ENCODE peak calls at places on chromosomes 5 and 9, in four cellular contexts. L is mesothelial cell of epicardium, K is Peyer's patch, T is ascending aorta. V is an unnamed sample.
A peak's percentile ranks its signal among the peaks of the same experiment; 100 is the strongest.

GRCh38 chr5:140174472-140175366 is at the start of gene CYSTM1:
- DNase-seq in L (peak; percentile 98), K (peak; percentile 99), T (peak; percentile 98), V (peak; percentile 99)

GRCh38 chr5:55149396-55149795 is 10.6 kb upstream of the GPX8 start:
- DNase-seq in L (no peak), K (no peak), T (no peak), V (no peak)

GRCh38 chr9:136595245-136596218 is 49.7 kb upstream of the NOTCH1 start:
- DNase-seq in L (no peak), K (no peak), T (no peak), V (no peak)

GRCh38 chr5:152556779-152557178 is 151.7 kb upstream of the NMUR2 start:
- DNase-seq in L (no peak), K (no peak), T (no peak), V (no peak)

GRCh38 chr5:113204525-113205161 is 228.0 kb downstream of the DCP2 start:
- DNase-seq in L (no peak), K (peak; percentile 57), T (no peak), V (no peak)

GRCh38 chr9:92094655-92095054 is 20.6 kb downstream of the SPTLC1 start:
- DNase-seq in L (no peak), K (no peak), T (no peak), V (no peak)

GRCh38 chr9:125906144-125906543 is 159.0 kb downstream of the PBX3 start:
- DNase-seq in L (no peak), K (no peak), T (no peak), V (no peak)

GRCh38 chr5:6804766-6805165 is 91.5 kb downstream of the TENT4A start:
- DNase-seq in L (no peak), K (no peak), T (no peak), V (no peak)

GRCh38 chr9:81787747-81788632 is 98.6 kb upstream of the TLE1 start:
- DNase-seq in L (no peak), K (no peak), T (peak; percentile 80), V (no peak)

GRCh38 chr5:84017704-84018240 is 297.1 kb upstream of the HAPLN1 start:
- DNase-seq in L (no peak), K (no peak), T (no peak), V (no peak)

GRCh38 chr9:15370496-15371464 is 51.9 kb upstream of the SNAPC3 start:
- DNase-seq in L (no peak), K (no peak), T (no peak), V (no peak)

GRCh38 chr5:168269950-168270349 is 21.5 kb upstream of the WWC1 start:
- DNase-seq in L (no peak), K (no peak), T (no peak), V (no peak)

GRCh38 chr5:175384724-175385552 is 59.0 kb downstream of the DRD1 start:
- DNase-seq in L (no peak), K (no peak), T (no peak), V (no peak)

GRCh38 chr9:93254806-93255519 is 71.0 kb downstream of the WNK2 start:
- DNase-seq in L (no peak), K (peak; percentile 31), T (peak; percentile 52), V (peak; percentile 18)

GRCh38 chr9:92292338-92293074 is 991 bp downstream of the IARS1 start:
- DNase-seq in L (no peak), K (no peak), T (no peak), V (no peak)

GRCh38 chr9:106880863-106881262 is 17.9 kb downstream of the ZNF462 start:
- DNase-seq in L (no peak), K (no peak), T (no peak), V (no peak)

GRCh38 chr9:132886358-132886725 is 7.6 kb downstream of the SPACA9 start:
- DNase-seq in L (no peak), K (no peak), T (no peak), V (no peak)

GRCh38 chr5:1707467-1707866 is 92.2 kb downstream of the MRPL36 start:
- DNase-seq in L (no peak), K (no peak), T (no peak), V (no peak)

GRCh38 chr5:171893290-171893890 is 107.8 kb downstream of the SMIM23 start:
- DNase-seq in L (no peak), K (no peak), T (no peak), V (no peak)

GRCh38 chr5:157485811-157486739 is 26.1 kb downstream of the NIPAL4 start:
- DNase-seq in L (no peak), K (peak; percentile 88), T (no peak), V (no peak)

GRCh38 chr5:147901555-147901954 is 4.8 kb downstream of the C5orf46 start:
- DNase-seq in L (no peak), K (no peak), T (peak; percentile 73), V (no peak)

GRCh38 chr5:132456553-132457361 is 33.8 kb downstream of the IRF1 start:
- DNase-seq in L (no peak), K (peak; percentile 93), T (peak; percentile 87), V (peak; percentile 62)

GRCh38 chr5:78985407-78986223 is 505 bp upstream of the ARSB start:
- DNase-seq in L (no peak), K (peak; percentile 72), T (peak; percentile 71), V (peak; percentile 49)

GRCh38 chr9:79559501-79560181 is 12.1 kb upstream of the TLE4 start:
- DNase-seq in L (no peak), K (no peak), T (no peak), V (no peak)

GRCh38 chr5:11527994-11528393 is 376.3 kb downstream of the CTNND2 start:
- DNase-seq in L (no peak), K (no peak), T (no peak), V (no peak)

GRCh38 chr5:32754251-32754650 is 43.1 kb downstream of the NPR3 start:
- DNase-seq in L (no peak), K (no peak), T (no peak), V (no peak)

GRCh38 chr5:32753051-32753450 is 41.9 kb downstream of the NPR3 start:
- DNase-seq in L (no peak), K (no peak), T (no peak), V (no peak)

GRCh38 chr5:32753765-32754164 is 42.6 kb downstream of the NPR3 start:
- DNase-seq in L (no peak), K (no peak), T (no peak), V (no peak)
- TF ChIP-seq CTCF in L (no peak), K (no peak), T (no peak), V (no peak)

DNA sequence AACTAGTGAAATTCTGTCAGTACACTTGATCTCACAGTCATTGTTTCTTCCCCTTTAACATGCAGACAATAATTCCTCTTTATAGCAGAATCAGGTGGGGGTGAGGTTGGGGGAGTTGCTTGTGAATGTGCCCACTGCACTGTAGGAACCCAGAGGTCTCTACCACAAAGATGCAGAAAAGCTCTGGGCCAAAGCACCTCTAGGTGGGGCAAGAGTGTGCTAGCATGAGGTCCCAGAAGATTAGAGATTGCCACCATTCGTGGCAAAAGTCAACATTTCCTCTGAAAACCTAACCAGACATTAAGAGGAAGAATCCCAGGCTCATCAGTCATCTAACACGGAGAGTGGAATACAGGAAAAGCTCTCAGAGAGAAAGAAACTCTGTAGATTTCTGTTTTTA is 74.5 kb downstream of the PTCD2 start:
- DNase-seq in L (no peak), K (no peak), T (no peak), V (no peak)
- TF ChIP-seq CTCF in L (no peak), K (peak; percentile 8), T (no peak), V (peak; percentile 3)

GRCh38 chr5:135569755-135570452 is 8.9 kb downstream of the CXCL14 start:
- DNase-seq in L (no peak), K (peak; percentile 50), T (no peak), V (peak; percentile 45)
- TF ChIP-seq CTCF in L (no peak), K (peak; percentile 9), T (peak; percentile 10), V (peak; percentile 25)

GRCh38 chr9:75089369-75089766 is 1.1 kb downstream of the OSTF1 start:
- DNase-seq in L (no peak), K (no peak), T (no peak), V (no peak)
- TF ChIP-seq CTCF in L (no peak), K (no peak), T (no peak), V (no peak)

DNA sequence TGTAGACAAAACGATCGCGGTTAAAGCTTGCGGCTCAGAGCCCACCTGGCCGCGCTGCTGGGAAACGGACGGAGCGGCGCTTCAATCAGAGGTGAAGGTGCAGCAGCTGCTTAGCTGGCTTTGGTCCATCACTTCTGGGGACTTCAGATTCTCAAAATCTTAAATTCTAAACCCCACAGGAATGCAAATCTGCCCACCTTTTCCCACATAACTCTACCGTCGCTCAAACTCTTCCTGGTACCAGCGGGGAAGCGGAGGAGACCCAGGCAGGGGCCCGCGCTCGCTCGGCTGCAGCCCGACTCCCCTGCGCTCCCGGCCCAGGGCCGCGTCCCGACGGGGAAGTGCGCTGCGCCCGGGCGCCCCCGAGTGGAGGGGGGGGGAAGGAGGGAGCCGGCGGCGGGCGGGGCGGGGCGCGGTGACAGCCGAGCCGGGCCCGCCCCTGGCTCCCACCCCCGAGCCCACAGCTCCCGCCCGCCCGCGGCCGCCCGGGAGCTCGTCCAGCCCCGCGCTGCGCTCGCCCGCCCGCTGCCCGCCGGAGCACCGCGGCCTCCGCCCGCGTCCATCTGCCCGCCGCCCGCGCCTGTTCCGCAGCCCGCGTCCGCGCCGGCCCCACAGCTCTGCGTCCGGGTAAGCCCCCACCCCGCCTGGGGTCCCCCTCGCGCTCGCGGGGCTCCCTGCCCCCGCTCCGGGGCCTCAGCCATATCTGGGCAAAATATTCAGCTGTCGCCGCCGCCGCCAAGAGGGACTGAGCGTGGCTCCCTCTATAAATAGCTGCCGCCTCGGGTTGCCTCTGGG is at the start of gene TMOD1:
- DNase-seq in L (peak; percentile 54), K (peak; percentile 74), T (peak; percentile 86), V (peak; percentile 80)
- TF ChIP-seq CTCF in L (no peak), K (no peak), T (peak; percentile 28), V (no peak)